ENCODE peak calls at places on chromosomes 4 and X, in seven cellular contexts. A, H, V, C, R, P and I are unnamed samples.

GRCh38 chr4:33924239-33924638 is 2320.1 kb downstream of the ARAP2 start:
- DNase-seq in V (no peak), A (no peak), H (no peak), C (no peak), R (peak; percentile 47), P (no peak), I (no peak)

GRCh38 chr4:137393043-137393442 is 139.3 kb downstream of the PCDH18 start:
- DNase-seq in H (no peak), A (no peak), P (no peak), C (no peak), R (peak; percentile 43), V (no peak), I (peak; percentile 9)

GRCh38 chr4:155974957-155975356 is 21.3 kb upstream of the CTSO start:
- DNase-seq in H (no peak), P (no peak), V (no peak), C (no peak), R (no peak), A (no peak), I (no peak)

GRCh38 chrX:107755721-107756120 is 19.9 kb downstream of the TSC22D3 start:
- DNase-seq in A (no peak), P (no peak), R (no peak), C (no peak), H (no peak), V (no peak), I (no peak)

GRCh38 chr4:180999217-180999616 is 1244.0 kb upstream of the TENM3 start:
- DNase-seq in H (no peak), P (no peak), V (no peak), C (no peak), A (no peak), R (no peak), I (no peak)

GRCh38 chrX:53047228-53047627 is 1.4 kb upstream of the GPR173 start:
- DNase-seq in C (no peak), A (no peak), P (no peak), R (peak; percentile 16), V (no peak), H (peak; percentile 11), I (no peak)

GRCh38 chr4:1872918-1873269 is 1.7 kb downstream of the NSD2 start:
- DNase-seq in C (no peak), R (peak; percentile 39), V (no peak), P (peak; percentile 55), H (no peak), A (no peak), I (no peak)

GRCh38 chrX:17242470-17242869 is 132.5 kb upstream of the NHS start:
- DNase-seq in H (no peak), V (no peak), A (peak; percentile 23), C (no peak), P (no peak), R (peak; percentile 55), I (peak; percentile 66)

GRCh38 chr4:139576219-139576618 is 20.2 kb upstream of the SETD7 start:
- DNase-seq in A (no peak), P (no peak), C (no peak), R (no peak), V (no peak), H (no peak), I (no peak)

GRCh38 chr4:53914313-53915016 is 149.9 kb downstream of the CHIC2 start:
- DNase-seq in R (peak; percentile 81), P (no peak), H (peak; percentile 21), C (peak; percentile 34), A (peak; percentile 87), V (no peak), I (no peak)

GRCh38 chrX:101999644-102000539 is 68.1 kb upstream of the ZMAT1 start:
- DNase-seq in H (no peak), V (no peak), R (no peak), C (no peak), P (no peak), A (no peak), I (no peak)

GRCh38 chr4:97139796-97140195 is 1003.5 kb downstream of the STPG2 start:
- DNase-seq in V (no peak), C (no peak), A (no peak), H (no peak), R (no peak), P (no peak), I (no peak)

GRCh38 chr4:155033604-155034003 is 174.8 kb upstream of the NPY2R start:
- DNase-seq in V (no peak), C (no peak), P (no peak), A (no peak), H (no peak), R (no peak), I (no peak)

GRCh38 chr4:164800786-164801185 is 46.9 kb downstream of the SMIM31 start:
- DNase-seq in V (no peak), P (no peak), A (no peak), R (no peak), C (no peak), H (no peak), I (no peak)

GRCh38 chr4:94540476-94540875 is 88.7 kb downstream of the PDLIM5 start:
- DNase-seq in V (no peak), P (no peak), C (no peak), H (no peak), A (peak; percentile 57), R (no peak), I (no peak)

GRCh38 chr4:1402021-1402515 is 4.2 kb downstream of the NKX1-1 start:
- DNase-seq in C (no peak), V (no peak), H (no peak), A (no peak), P (no peak), R (no peak), I (no peak)

GRCh38 chrX:46683023-46683422 is 75.9 kb downstream of the SLC9A7 start:
- DNase-seq in C (no peak), H (no peak), P (no peak), V (no peak), R (no peak), A (no peak), I (no peak)

GRCh38 chr4:48556268-48556667 is 66.2 kb downstream of the ZAR1 start:
- DNase-seq in P (no peak), V (no peak), C (no peak), A (no peak), R (no peak), H (no peak), I (no peak)

GRCh38 chrX:18291006-18291545 is 63.4 kb downstream of the SCML2 start:
- DNase-seq in H (no peak), P (no peak), A (no peak), V (no peak), R (peak; percentile 27), C (no peak), I (no peak)

GRCh38 chr4:108906006-108906405 is 143.2 kb upstream of the ETNPPL start:
- DNase-seq in C (no peak), P (no peak), R (no peak), H (no peak), V (no peak), A (no peak), I (no peak)

GRCh38 chrX:73977542-73978169 is 326.3 kb upstream of the ZCCHC13 start:
- DNase-seq in V (no peak), R (no peak), C (no peak), H (no peak), P (peak; percentile 13), A (no peak), I (no peak)

GRCh38 chr4:159010563-159011260 is 92.2 kb upstream of the RAPGEF2 start:
- DNase-seq in V (no peak), A (peak; percentile 34), P (no peak), R (peak; percentile 91), C (peak; percentile 64), H (no peak), I (no peak)

GRCh38 chr4:2934077-2934812 is 29.0 kb downstream of the NOP14 start:
- DNase-seq in A (no peak), V (no peak), H (peak; percentile 34), R (peak; percentile 52), C (peak; percentile 79), P (no peak), I (peak; percentile 30)

GRCh38 chr4:183353557-183353956 is 31.3 kb upstream of the CLDN24 start:
- DNase-seq in R (no peak), V (no peak), C (no peak), H (no peak), P (no peak), A (no peak), I (no peak)
- TF ChIP-seq CTCF in R (no peak), V (no peak), C (no peak), H (no peak), P (no peak), A (no peak), I (no peak)

DNA sequence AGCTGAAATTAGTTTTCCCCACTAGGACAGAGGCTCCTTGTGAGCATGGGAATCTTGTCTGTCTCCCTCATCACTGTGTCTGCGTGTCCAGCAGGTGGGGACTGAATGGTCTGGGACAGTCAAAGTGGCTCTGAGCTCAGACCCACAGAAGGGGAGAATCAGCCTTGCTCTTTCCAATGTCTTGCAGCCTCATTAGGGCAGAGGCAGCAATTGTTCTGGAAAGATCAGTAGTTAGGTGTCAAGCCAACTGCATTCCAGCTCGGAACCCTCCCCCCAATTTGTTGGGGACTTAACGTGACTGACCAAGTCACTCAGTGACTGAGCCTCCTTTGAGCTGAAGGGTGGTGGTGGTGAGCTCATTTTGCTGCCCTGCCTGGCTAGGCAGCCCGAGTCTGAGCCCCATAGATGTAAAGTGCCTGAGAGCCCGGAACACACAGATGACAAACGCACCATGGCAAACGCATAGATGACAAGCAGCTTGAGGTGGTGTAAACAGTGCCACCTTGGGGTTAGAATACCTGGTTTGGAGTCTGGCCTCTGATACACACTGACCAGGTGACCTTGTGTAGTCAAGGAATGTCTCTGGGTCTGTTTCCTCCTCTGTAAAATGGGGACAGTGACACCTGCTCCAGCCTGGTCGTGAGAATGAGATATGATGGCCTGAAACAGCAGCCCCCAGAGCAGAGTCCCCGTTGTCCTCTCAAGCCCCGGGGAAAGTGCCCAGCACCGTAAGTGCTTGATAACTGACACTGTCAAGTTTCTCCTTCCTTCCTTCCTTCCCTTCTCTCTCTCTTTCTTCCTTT is 2.7 kb upstream of the SORCS2 start:
- DNase-seq in A (no peak), R (no peak), V (no peak), H (no peak), C (no peak), P (no peak), I (no peak)
- TF ChIP-seq CTCF in A (no peak), R (no peak), V (no peak), H (no peak), C (no peak), P (no peak), I (no peak)

DNA sequence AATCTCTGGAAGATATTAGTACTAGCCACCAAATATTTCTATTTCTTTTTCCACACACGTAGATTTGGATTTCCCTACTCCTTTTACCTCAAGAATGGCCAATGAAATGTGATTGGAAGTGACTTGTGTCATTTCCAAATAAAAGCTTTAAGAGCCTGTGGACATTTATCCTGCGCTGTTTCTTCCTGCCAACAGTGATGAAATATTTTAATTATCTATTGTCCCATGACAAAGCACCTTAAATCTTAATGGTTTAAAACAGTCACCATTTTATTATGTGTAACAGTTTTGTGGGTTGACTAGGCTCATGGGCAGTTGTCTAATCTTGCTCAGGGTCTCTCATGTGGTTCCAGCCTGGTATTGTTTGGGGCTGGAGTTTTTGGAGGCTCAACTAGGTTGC is 3.5 kb upstream of the PGRMC2 start:
- DNase-seq in H (no peak), V (no peak), A (no peak), R (no peak), C (no peak), P (no peak), I (no peak)
- TF ChIP-seq CTCF in H (no peak), V (no peak), A (no peak), R (no peak), C (no peak), P (no peak), I (no peak)

DNA sequence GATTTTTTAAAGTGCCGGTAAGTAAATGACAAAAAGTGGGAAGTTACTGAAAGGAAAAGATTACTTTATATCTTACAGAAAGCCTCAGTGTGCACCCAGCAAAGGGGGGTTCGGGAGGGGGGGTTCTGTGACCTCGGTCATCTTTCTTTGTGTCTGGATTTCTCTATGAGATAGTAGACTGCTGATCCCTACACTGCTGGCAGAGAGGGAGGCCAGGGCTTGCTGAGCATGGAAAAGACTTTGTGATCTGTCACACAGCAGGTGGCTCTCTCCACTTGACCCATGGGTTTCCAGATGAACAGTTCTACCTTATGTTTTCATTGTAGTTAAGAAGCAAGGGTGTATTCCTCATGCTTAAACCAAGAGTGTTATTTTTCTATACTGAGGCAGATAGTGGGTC is 475.6 kb downstream of the PCDH10 start:
- DNase-seq in C (no peak), P (no peak), V (no peak), A (no peak), R (no peak), H (peak; percentile 1), I (peak; percentile 7)
- TF ChIP-seq CTCF in C (no peak), P (no peak), V (no peak), A (no peak), R (no peak), H (no peak), I (no peak)